ENCODE peak calls at places on chromosome 4, in ten cellular contexts. X is pancreas, Y is mucosa of descending colon, H is HFF-Myc, S is left ventricle myocardium inferior, G is glutamatergic neuron, P is breast epithelium, A is mammary epithelial cell, L is astrocyte of the spinal cord, T is fibroblast of villous mesenchyme. E is an unnamed sample.

GRCh38 chr4:176193126-176193525 is 2.3 kb downstream of the SPATA4 start:
- DNase-seq in H (no peak), P (no peak), S (no peak), T (peak; percentile 37), Y (no peak), G (no peak), L (peak; percentile 27), A (peak; percentile 67), X (no peak), E (no peak)

GRCh38 chr4:113003841-113004240 is 45.6 kb upstream of the ANK2 start:
- DNase-seq in H (no peak), Y (no peak), L (peak; percentile 27), S (no peak), P (no peak), G (no peak), T (no peak), X (no peak), A (peak; percentile 66), E (no peak)

GRCh38 chr4:12146349-12146748 is 717.7 kb upstream of the HS3ST1 start:
- DNase-seq in Y (no peak), P (no peak), L (no peak), X (no peak), H (no peak), T (no peak), S (no peak), A (no peak), G (no peak), E (no peak)

GRCh38 chr4:143358923-143359694 is 22.4 kb downstream of the GAB1 start:
- DNase-seq in Y (peak; percentile 73), P (peak; percentile 37), A (peak; percentile 81), G (no peak), X (peak; percentile 61), H (peak; percentile 61), L (peak; percentile 79), T (peak; percentile 92), S (no peak), E (peak; percentile 74)

GRCh38 chr4:62231994-62232393 is 1031.9 kb downstream of the ADGRL3 start:
- DNase-seq in G (no peak), P (no peak), Y (no peak), T (no peak), X (no peak), S (no peak), A (no peak), L (no peak), H (no peak), E (no peak)

GRCh38 chr4:52951016-52951415 is 88.9 kb downstream of the RASL11B start:
- DNase-seq in T (no peak), A (no peak), X (no peak), S (no peak), L (peak; percentile 8), P (no peak), G (no peak), Y (no peak), H (no peak), E (no peak)

GRCh38 chr4:152244659-152245058 is 291.2 kb downstream of the FBXW7 start:
- DNase-seq in T (no peak), G (no peak), Y (no peak), H (no peak), P (no peak), A (no peak), X (no peak), S (no peak), L (no peak), E (no peak)

GRCh38 chr4:52925531-52925968 is 63.4 kb downstream of the RASL11B start:
- DNase-seq in A (no peak), T (no peak), X (no peak), L (peak; percentile 60), G (no peak), S (no peak), Y (no peak), H (no peak), P (no peak), E (no peak)

GRCh38 chr4:139175647-139176298 is 1.2 kb downstream of the ELF2 start:
- DNase-seq in P (no peak), T (no peak), G (peak; percentile 65), X (no peak), H (no peak), L (peak; percentile 6), S (no peak), A (no peak), Y (no peak), E (no peak)

GRCh38 chr4:126939401-126939800 is 693.4 kb upstream of the INTU start:
- DNase-seq in T (peak; percentile 52), L (peak; percentile 67), H (peak; percentile 11), G (no peak), P (no peak), Y (no peak), X (no peak), A (peak; percentile 69), S (no peak), E (no peak)

GRCh38 chr4:78876568-78877320 is 62.5 kb downstream of the PAQR3 start:
- DNase-seq in X (no peak), P (no peak), T (peak; percentile 29), A (peak; percentile 20), S (no peak), L (no peak), H (no peak), Y (no peak), G (no peak), E (no peak)

GRCh38 chr4:25489221-25489797 is 112.2 kb downstream of the ANAPC4 start:
- DNase-seq in Y (no peak), P (no peak), T (no peak), G (no peak), X (no peak), L (no peak), S (no peak), H (no peak), A (no peak), E (no peak)

GRCh38 chr4:6134612-6135220 is 65.6 kb downstream of the JAKMIP1 start:
- DNase-seq in G (no peak), P (no peak), Y (no peak), X (no peak), H (no peak), T (no peak), L (no peak), S (no peak), A (no peak), E (peak; percentile 62)

GRCh38 chr4:15130441-15130840 is 128.2 kb downstream of the CPEB2 start:
- DNase-seq in X (no peak), P (no peak), Y (no peak), G (no peak), T (no peak), S (no peak), A (no peak), L (no peak), H (no peak), E (no peak)

GRCh38 chr4:57102050-57102564 is 8.1 kb downstream of the IGFBP7 start:
- DNase-seq in T (peak; percentile 93), G (no peak), Y (no peak), X (no peak), P (peak; percentile 37), H (peak; percentile 73), A (peak; percentile 31), S (peak; percentile 57), L (peak; percentile 94), E (no peak)

GRCh38 chr4:44914223-44914622 is 187.9 kb upstream of the GNPDA2 start:
- DNase-seq in A (no peak), P (no peak), H (no peak), S (no peak), G (no peak), T (no peak), Y (no peak), X (no peak), L (no peak), E (no peak)

GRCh38 chr4:44908565-44908964 is 182.2 kb upstream of the GNPDA2 start:
- DNase-seq in A (no peak), Y (no peak), H (no peak), P (no peak), T (no peak), G (no peak), X (no peak), L (no peak), S (no peak), E (no peak)

GRCh38 chr4:44916406-44916805 is 190.1 kb upstream of the GNPDA2 start:
- DNase-seq in P (no peak), T (peak; percentile 27), S (no peak), X (no peak), G (no peak), H (no peak), L (peak; percentile 10), A (peak; percentile 29), Y (no peak), E (no peak)

GRCh38 chr4:44912980-44913379 is 186.6 kb upstream of the GNPDA2 start:
- DNase-seq in T (no peak), L (no peak), X (no peak), S (no peak), Y (no peak), G (no peak), H (no peak), P (no peak), A (no peak), E (no peak)
- TF ChIP-seq CTCF in T (no peak), L (no peak), X (no peak), S (no peak), Y (no peak), G (no peak), H (no peak), P (no peak), A (no peak), E (no peak)

GRCh38 chr4:73434311-73434710 is 1.7 kb upstream of the AFP start:
- DNase-seq in T (peak; percentile 13), S (no peak), L (no peak), H (no peak), X (no peak), G (no peak), A (no peak), Y (no peak), P (no peak), E (no peak)
- TF ChIP-seq CTCF in T (peak; percentile 65), S (peak; percentile 40), L (peak; percentile 58), H (peak; percentile 44), X (peak; percentile 23), G (peak; percentile 78), A (peak; percentile 69), Y (no peak), P (no peak), E (peak; percentile 24)

DNA sequence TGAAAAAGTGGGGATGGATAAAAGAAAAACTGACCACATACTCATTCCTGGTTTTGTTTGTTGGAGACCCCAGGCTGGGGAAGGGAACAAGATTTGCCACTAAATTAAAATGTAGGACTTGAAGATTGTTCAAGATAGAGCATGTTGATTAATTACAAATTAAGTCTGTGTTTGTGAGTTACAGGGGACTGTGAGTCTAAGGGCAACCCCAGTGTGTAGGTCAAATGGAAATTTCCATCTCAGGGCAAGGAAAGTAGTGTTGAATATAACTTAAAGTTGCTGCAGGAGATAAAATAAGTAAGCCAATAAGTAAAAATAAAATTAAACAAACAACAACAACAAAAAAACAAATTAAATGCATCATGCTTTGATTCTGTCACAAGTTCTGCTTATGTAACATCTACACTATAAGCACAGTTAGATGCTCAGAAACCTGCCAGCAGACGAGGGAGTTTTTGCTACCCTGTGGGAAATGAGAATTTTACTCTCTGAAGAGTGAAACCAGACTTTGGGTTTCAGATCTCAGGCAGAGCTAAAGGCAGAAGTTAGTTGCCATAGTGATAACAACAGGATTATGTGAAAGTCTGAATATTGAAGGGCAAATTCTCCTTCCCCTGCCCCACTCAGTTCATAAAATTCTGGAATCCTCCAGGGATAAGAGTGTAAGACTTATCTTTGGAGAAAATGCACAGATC is 352.3 kb downstream of the GRXCR1 start:
- DNase-seq in A (no peak), G (no peak), S (no peak), Y (no peak), L (no peak), H (no peak), T (peak; percentile 8), X (no peak), P (no peak), E (no peak)
- TF ChIP-seq CTCF in A (no peak), G (no peak), S (no peak), Y (no peak), L (no peak), H (no peak), T (no peak), X (no peak), P (no peak), E (no peak)

GRCh38 chr4:81684357-81684756 is 212.7 kb upstream of the RASGEF1B start:
- DNase-seq in H (no peak), G (no peak), Y (no peak), A (no peak), S (no peak), X (no peak), P (no peak), L (no peak), T (no peak), E (no peak)
- TF ChIP-seq CTCF in H (no peak), G (no peak), Y (no peak), A (no peak), S (no peak), X (no peak), P (no peak), L (no peak), T (no peak), E (no peak)

E was measured in activated CD8-positive, alpha-beta T cell treated with anti-CD3 and anti-CD28 coated beads for 36 hours.